ENCODE peak calls at places on chromosome 22, in six cellular contexts. One of them, this sample, is unnamed.

GRCh38 chr22:23187871-23188700 is 7.8 kb downstream of the BCR start:
- DNase-seq in tibial nerve: no peak
- DNase-seq in activated naive CD4-positive, alpha-beta T cell: no peak
- DNase-seq in AG20443: no peak
- DNase-seq in GM12878: no peak
- DNase-seq in tibial artery: peak
- DNase-seq in this sample: no peak

GRCh38 chr22:12697441-12697840 is 2830.6 kb upstream of the OR11H1 start:
- DNase-seq in GM12878: no peak
- DNase-seq in tibial nerve: no peak
- DNase-seq in tibial artery: no peak
- DNase-seq in activated naive CD4-positive, alpha-beta T cell: no peak
- DNase-seq in AG20443: no peak
- DNase-seq in this sample: no peak

GRCh38 chr22:37267128-37267587 is 15.2 kb upstream of the CYTH4 start:
- DNase-seq in GM12878: no peak
- DNase-seq in tibial nerve: no peak
- DNase-seq in tibial artery: no peak
- DNase-seq in AG20443: peak
- DNase-seq in activated naive CD4-positive, alpha-beta T cell: peak
- DNase-seq in this sample: no peak

GRCh38 chr22:50627452-50627913 is 469 bp downstream of the ARSA start:
- DNase-seq in tibial nerve: no peak
- DNase-seq in tibial artery: no peak
- DNase-seq in AG20443: peak
- DNase-seq in activated naive CD4-positive, alpha-beta T cell: no peak
- DNase-seq in GM12878: no peak
- DNase-seq in this sample: no peak

GRCh38 chr22:23800297-23801237 is 13.8 kb downstream of the SMARCB1 start:
- DNase-seq in AG20443: no peak
- DNase-seq in tibial nerve: no peak
- DNase-seq in activated naive CD4-positive, alpha-beta T cell: no peak
- DNase-seq in tibial artery: no peak
- DNase-seq in GM12878: peak
- DNase-seq in this sample: peak

GRCh38 chr22:38312261-38312800 is 4.9 kb downstream of the CSNK1E start:
- DNase-seq in tibial nerve: no peak
- DNase-seq in activated naive CD4-positive, alpha-beta T cell: no peak
- DNase-seq in AG20443: no peak
- DNase-seq in GM12878: no peak
- DNase-seq in tibial artery: no peak
- DNase-seq in this sample: no peak

GRCh38 chr22:17243524-17243923 is 24.3 kb upstream of the ADA2 start:
- DNase-seq in tibial nerve: no peak
- DNase-seq in tibial artery: no peak
- DNase-seq in activated naive CD4-positive, alpha-beta T cell: no peak
- DNase-seq in GM12878: peak
- DNase-seq in AG20443: peak
- DNase-seq in this sample: peak

GRCh38 chr22:47129902-47130301 is 367.5 kb downstream of the TBC1D22A start:
- DNase-seq in tibial artery: peak
- DNase-seq in activated naive CD4-positive, alpha-beta T cell: no peak
- DNase-seq in AG20443: peak
- DNase-seq in tibial nerve: no peak
- DNase-seq in GM12878: no peak
- DNase-seq in this sample: no peak

GRCh38 chr22:27537481-27537891 is 264.1 kb downstream of the MN1 start:
- DNase-seq in activated naive CD4-positive, alpha-beta T cell: no peak
- DNase-seq in GM12878: no peak
- DNase-seq in AG20443: no peak
- DNase-seq in tibial nerve: no peak
- DNase-seq in tibial artery: no peak
- DNase-seq in this sample: no peak

GRCh38 chr22:20816559-20816958 is 42.1 kb downstream of the PI4KA start:
- DNase-seq in GM12878: no peak
- DNase-seq in tibial artery: peak
- DNase-seq in tibial nerve: no peak
- DNase-seq in AG20443: no peak
- DNase-seq in activated naive CD4-positive, alpha-beta T cell: no peak
- DNase-seq in this sample: no peak

GRCh38 chr22:33780761-33781160 is 139.5 kb downstream of the LARGE1 start:
- DNase-seq in tibial artery: no peak
- DNase-seq in activated naive CD4-positive, alpha-beta T cell: no peak
- DNase-seq in GM12878: no peak
- DNase-seq in AG20443: no peak
- DNase-seq in tibial nerve: no peak
- DNase-seq in this sample: no peak

GRCh38 chr22:43698403-43698802 is 113.7 kb downstream of the EFCAB6 start:
- DNase-seq in GM12878: no peak
- DNase-seq in AG20443: no peak
- DNase-seq in activated naive CD4-positive, alpha-beta T cell: no peak
- DNase-seq in tibial artery: no peak
- DNase-seq in tibial nerve: no peak
- DNase-seq in this sample: no peak

GRCh38 chr22:47918276-47918928 is 1156.0 kb downstream of the TBC1D22A start:
- DNase-seq in activated naive CD4-positive, alpha-beta T cell: peak
- DNase-seq in GM12878: peak
- DNase-seq in tibial nerve: no peak
- DNase-seq in tibial artery: no peak
- DNase-seq in AG20443: no peak
- DNase-seq in this sample: no peak

GRCh38 chr22:32480238-32480637 is 5.6 kb downstream of the FBXO7 start:
- DNase-seq in GM12878: no peak
- DNase-seq in activated naive CD4-positive, alpha-beta T cell: no peak
- DNase-seq in tibial nerve: no peak
- DNase-seq in AG20443: no peak
- DNase-seq in tibial artery: no peak
- DNase-seq in this sample: no peak

GRCh38 chr22:17114173-17114957 is 6.8 kb downstream of the TMEM121B start:
- DNase-seq in GM12878: no peak
- DNase-seq in tibial nerve: no peak
- DNase-seq in tibial artery: no peak
- DNase-seq in activated naive CD4-positive, alpha-beta T cell: no peak
- DNase-seq in AG20443: no peak
- DNase-seq in this sample: no peak

GRCh38 chr22:36736701-36737320 is 33.3 kb upstream of the CACNG2 start:
- DNase-seq in tibial nerve: no peak
- DNase-seq in GM12878: no peak
- DNase-seq in AG20443: no peak
- DNase-seq in activated naive CD4-positive, alpha-beta T cell: no peak
- DNase-seq in tibial artery: peak
- DNase-seq in this sample: no peak

GRCh38 chr22:39173050-39173706 is 20.7 kb upstream of the CBX7 start:
- DNase-seq in tibial nerve: no peak
- DNase-seq in tibial artery: peak
- DNase-seq in activated naive CD4-positive, alpha-beta T cell: no peak
- DNase-seq in GM12878: no peak
- DNase-seq in AG20443: no peak
- DNase-seq in this sample: no peak

GRCh38 chr22:39306456-39307361 is 12.7 kb downstream of the RPL3 start:
- DNase-seq in tibial artery: no peak
- DNase-seq in activated naive CD4-positive, alpha-beta T cell: no peak
- DNase-seq in tibial nerve: no peak
- DNase-seq in GM12878: no peak
- DNase-seq in AG20443: no peak
- DNase-seq in this sample: no peak